ENCODE peak calls at places on chromosomes 7 and 10, in nine cellular contexts. B is H7; S is ureter; L is GM10248; M is activated CD8-positive, alpha-beta memory T cell treated with anti-CD3 and anti-CD28 coated beads for 24 hours; F is CD8-positive, alpha-beta T cell; Y is stimulated activated CD8-positive, alpha-beta memory T cell treated with anti-CD3 and anti-CD28 coated beads, Interleukin-12 subunit alpha, Interleukin-12 subunit beta, amount 100 ng/mL, for 1 hour; A is thoracic aorta; Z is Caco-2. H is an unnamed sample.

GRCh38 chr10:70513848-70514309 is 35.3 kb downstream of the PALD1 start:
- DNase-seq in B (peak; percentile 90), S (no peak), L (peak; percentile 93), M (no peak), F (no peak), Y (no peak), A (no peak), Z (no peak), H (no peak)

GRCh38 chr7:130303982-130304381 is 11.0 kb downstream of the CPA4 start:
- DNase-seq in B (no peak), S (no peak), L (no peak), M (no peak), F (no peak), Y (no peak), A (no peak), Z (no peak), H (no peak)

GRCh38 chr7:11343136-11343535 is 369.5 kb downstream of the PHF14 start:
- DNase-seq in B (no peak), S (no peak), L (no peak), M (no peak), F (no peak), Y (no peak), A (no peak), Z (no peak), H (no peak)

GRCh38 chr7:135938563-135938962 is 38.6 kb downstream of the MTPN start:
- DNase-seq in B (no peak), S (no peak), L (peak; percentile 34), M (no peak), F (no peak), Y (no peak), A (no peak), Z (no peak), H (no peak)

GRCh38 chr10:112525215-112525614 is 78.2 kb downstream of the VTI1A start:
- DNase-seq in B (no peak), S (no peak), L (no peak), M (no peak), F (no peak), Y (no peak), A (no peak), Z (no peak), H (no peak)

GRCh38 chr10:24277771-24278518 is 69.0 kb downstream of the KIAA1217 start:
- DNase-seq in B (no peak), S (no peak), L (no peak), M (no peak), F (no peak), Y (no peak), A (no peak), Z (no peak), H (no peak)

GRCh38 chr10:89793649-89794254 is 92.4 kb downstream of the KIF20B start:
- DNase-seq in B (peak; percentile 17), S (no peak), L (peak; percentile 60), M (no peak), F (no peak), Y (no peak), A (no peak), Z (peak; percentile 70), H (no peak)

GRCh38 chr10:99522511-99523250 is 10.1 kb upstream of the NKX2-3 start:
- DNase-seq in B (peak; percentile 89), S (no peak), L (no peak), M (no peak), F (no peak), Y (no peak), A (no peak), Z (no peak), H (no peak)

GRCh38 chr7:116616555-116617059 is 55.4 kb upstream of the MET start:
- DNase-seq in B (no peak), S (no peak), L (no peak), M (no peak), F (no peak), Y (no peak), A (no peak), Z (peak; percentile 13), H (no peak)

GRCh38 chr7:105963038-105963667 is at the start of gene CDHR3:
- DNase-seq in B (peak; percentile 55), S (no peak), L (no peak), M (no peak), F (no peak), Y (no peak), A (no peak), Z (peak; percentile 24), H (no peak)

GRCh38 chr10:75024971-75025523 is 86.4 kb upstream of the SAMD8 start:
- DNase-seq in B (no peak), S (no peak), L (no peak), M (no peak), F (no peak), Y (no peak), A (no peak), Z (no peak), H (no peak)

GRCh38 chr7:117350027-117350426 is 27.2 kb upstream of the WNT2 start:
- DNase-seq in B (no peak), S (no peak), L (no peak), M (no peak), F (no peak), Y (no peak), A (no peak), Z (no peak), H (no peak)

GRCh38 chr7:45026984-45027773 is 27.2 kb downstream of the CCM2 start:
- DNase-seq in B (no peak), S (no peak), L (peak; percentile 50), M (no peak), F (peak; percentile 75), Y (no peak), A (no peak), Z (no peak), H (peak; percentile 29)

GRCh38 chr7:93279541-93279940 is 47.4 kb downstream of the VPS50 start:
- DNase-seq in B (no peak), S (no peak), L (no peak), M (no peak), F (no peak), Y (no peak), A (no peak), Z (no peak), H (no peak)

GRCh38 chr10:51640120-51640819 is 59.1 kb downstream of the CSTF2T start:
- DNase-seq in B (no peak), S (no peak), L (no peak), M (no peak), F (no peak), Y (no peak), A (no peak), Z (no peak), H (no peak)

GRCh38 chr7:96952974-96953391 is 52.4 kb upstream of the DLX6 start:
- DNase-seq in B (no peak), S (no peak), L (no peak), M (no peak), F (no peak), Y (no peak), A (no peak), Z (no peak), H (no peak)

GRCh38 chr7:92608380-92609322 is 18.5 kb upstream of the FAM133B start:
- DNase-seq in B (peak; percentile 80), S (peak; percentile 54), L (no peak), M (no peak), F (no peak), Y (no peak), A (no peak), Z (no peak), H (no peak)

GRCh38 chr10:30691601-30692015 is 62.1 kb upstream of the LYZL2 start:
- DNase-seq in B (no peak), S (no peak), L (no peak), M (no peak), F (no peak), Y (no peak), A (no peak), Z (no peak), H (no peak)